ENCODE peak calls at places on chromosomes 11 and 22, in nine cellular contexts. One of them, this sample, is unnamed.

GRCh38 chr11:74449369-74449931 is 17.9 kb downstream of the KCNE3 start:
- DNase-seq in pancreas: no peak
- DNase-seq in colonic mucosa: peak; percentile 63
- DNase-seq in kidney: no peak
- DNase-seq in OCI-LY7: peak; percentile 78
- DNase-seq in AG04450: peak; percentile 55
- DNase-seq in upper lobe of left lung: no peak
- DNase-seq in neural crest cell: peak; percentile 26
- DNase-seq in H1: no peak
- DNase-seq in this sample: no peak

GRCh38 chr11:75033916-75034315 is 45.2 kb downstream of the NEU3 start:
- DNase-seq in colonic mucosa: no peak
- DNase-seq in OCI-LY7: no peak
- DNase-seq in pancreas: no peak
- DNase-seq in neural crest cell: no peak
- DNase-seq in AG04450: no peak
- DNase-seq in upper lobe of left lung: no peak
- DNase-seq in H1: peak; percentile 6
- DNase-seq in kidney: no peak
- DNase-seq in this sample: no peak

GRCh38 chr11:112884012-112884767 is 77.0 kb upstream of the NCAM1 start:
- DNase-seq in AG04450: no peak
- DNase-seq in OCI-LY7: no peak
- DNase-seq in upper lobe of left lung: no peak
- DNase-seq in H1: no peak
- DNase-seq in kidney: no peak
- DNase-seq in neural crest cell: no peak
- DNase-seq in pancreas: no peak
- DNase-seq in colonic mucosa: no peak
- DNase-seq in this sample: no peak

GRCh38 chr11:111733655-111734088 is 32.5 kb downstream of the PPP2R1B start:
- DNase-seq in H1: no peak
- DNase-seq in AG04450: no peak
- DNase-seq in colonic mucosa: no peak
- DNase-seq in kidney: peak; percentile 76
- DNase-seq in OCI-LY7: no peak
- DNase-seq in pancreas: no peak
- DNase-seq in upper lobe of left lung: peak; percentile 68
- DNase-seq in neural crest cell: no peak
- DNase-seq in this sample: no peak

GRCh38 chr11:1936781-1937615 is 10.1 kb upstream of the MRPL23 start:
- DNase-seq in kidney: peak; percentile 69
- DNase-seq in upper lobe of left lung: peak; percentile 78
- DNase-seq in colonic mucosa: no peak
- DNase-seq in pancreas: peak; percentile 49
- DNase-seq in OCI-LY7: no peak
- DNase-seq in H1: peak; percentile 49
- DNase-seq in AG04450: no peak
- DNase-seq in neural crest cell: no peak
- DNase-seq in this sample: peak; percentile 35

GRCh38 chr22:21082248-21082647 is 36.5 kb downstream of the LRRC74B start:
- DNase-seq in kidney: no peak
- DNase-seq in H1: no peak
- DNase-seq in neural crest cell: no peak
- DNase-seq in AG04450: no peak
- DNase-seq in OCI-LY7: no peak
- DNase-seq in upper lobe of left lung: no peak
- DNase-seq in colonic mucosa: no peak
- DNase-seq in pancreas: no peak
- DNase-seq in this sample: no peak

GRCh38 chr22:44206696-44207095 is 26.0 kb downstream of the PARVG start:
- DNase-seq in AG04450: no peak
- DNase-seq in colonic mucosa: no peak
- DNase-seq in kidney: no peak
- DNase-seq in upper lobe of left lung: no peak
- DNase-seq in neural crest cell: no peak
- DNase-seq in pancreas: peak; percentile 25
- DNase-seq in OCI-LY7: no peak
- DNase-seq in H1: no peak
- DNase-seq in this sample: no peak

GRCh38 chr11:110490886-110491285 is 61.1 kb downstream of the FDX1 start:
- DNase-seq in upper lobe of left lung: no peak
- DNase-seq in H1: no peak
- DNase-seq in colonic mucosa: no peak
- DNase-seq in OCI-LY7: no peak
- DNase-seq in neural crest cell: no peak
- DNase-seq in AG04450: no peak
- DNase-seq in kidney: no peak
- DNase-seq in pancreas: no peak
- DNase-seq in this sample: no peak

GRCh38 chr11:134020598-134020997 is 48.3 kb upstream of the JAM3 start:
- DNase-seq in H1: no peak
- DNase-seq in AG04450: no peak
- DNase-seq in upper lobe of left lung: no peak
- DNase-seq in OCI-LY7: no peak
- DNase-seq in colonic mucosa: no peak
- DNase-seq in kidney: no peak
- DNase-seq in pancreas: no peak
- DNase-seq in neural crest cell: no peak
- DNase-seq in this sample: no peak

GRCh38 chr11:76648929-76649328 is 21.6 kb downstream of the LRRC32 start:
- DNase-seq in colonic mucosa: no peak
- DNase-seq in pancreas: no peak
- DNase-seq in neural crest cell: no peak
- DNase-seq in kidney: no peak
- DNase-seq in OCI-LY7: no peak
- DNase-seq in AG04450: no peak
- DNase-seq in H1: no peak
- DNase-seq in upper lobe of left lung: no peak
- DNase-seq in this sample: no peak

GRCh38 chr11:97764193-97764592 is 1256.6 kb upstream of the CNTN5 start:
- DNase-seq in neural crest cell: no peak
- DNase-seq in colonic mucosa: no peak
- DNase-seq in kidney: no peak
- DNase-seq in H1: no peak
- DNase-seq in upper lobe of left lung: no peak
- DNase-seq in pancreas: no peak
- DNase-seq in AG04450: no peak
- DNase-seq in OCI-LY7: no peak
- DNase-seq in this sample: no peak

DNA sequence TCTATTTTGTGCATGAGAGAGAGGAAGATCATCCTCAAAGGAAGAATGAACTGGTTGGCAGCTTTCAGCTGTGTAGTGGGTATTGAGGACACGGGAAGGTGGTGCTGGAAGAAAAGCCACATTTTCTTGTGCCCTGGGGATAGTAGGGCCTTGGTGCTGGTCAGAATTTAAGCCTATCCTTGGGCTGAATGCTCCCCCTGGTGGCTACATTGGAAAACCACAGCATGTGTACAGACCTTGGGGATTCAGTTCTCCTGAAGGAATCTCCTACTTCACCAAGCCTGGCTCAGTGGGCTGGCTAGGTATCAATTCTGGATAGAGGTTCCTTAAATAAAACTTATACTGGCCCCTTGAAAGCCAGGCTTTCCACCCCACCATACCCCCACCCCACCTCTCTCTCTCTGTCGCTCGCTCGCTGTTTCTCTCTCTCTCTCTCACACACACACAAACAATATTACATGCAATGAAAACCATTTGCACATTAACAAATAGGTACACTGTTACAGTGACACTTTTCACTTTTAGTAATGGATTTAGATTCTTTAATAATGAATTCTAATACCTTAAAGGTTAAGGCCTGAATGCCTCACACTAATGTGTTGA is 2.8 kb upstream of the OR51M1 start:
- DNase-seq in pancreas: no peak
- DNase-seq in OCI-LY7: peak; percentile 61
- DNase-seq in AG04450: peak; percentile 55
- DNase-seq in H1: peak; percentile 70
- DNase-seq in upper lobe of left lung: no peak
- DNase-seq in neural crest cell: peak; percentile 56
- DNase-seq in colonic mucosa: peak; percentile 48
- DNase-seq in kidney: no peak
- DNase-seq in this sample: peak; percentile 41
- TF ChIP-seq CTCF in pancreas: peak; percentile 44
- TF ChIP-seq CTCF in OCI-LY7: peak; percentile 87
- TF ChIP-seq CTCF in AG04450: peak; percentile 93
- TF ChIP-seq CTCF in H1: peak; percentile 92
- TF ChIP-seq CTCF in upper lobe of left lung: peak; percentile 55
- TF ChIP-seq CTCF in neural crest cell: peak; percentile 85
- TF ChIP-seq CTCF in colonic mucosa: peak; percentile 48
- TF ChIP-seq CTCF in kidney: peak; percentile 77
- TF ChIP-seq CTCF in this sample: peak; percentile 76

GRCh38 chr11:73393479-73394415 is 17.5 kb downstream of the RELT start:
- DNase-seq in neural crest cell: peak; percentile 80
- DNase-seq in kidney: peak; percentile 87
- DNase-seq in upper lobe of left lung: no peak
- DNase-seq in pancreas: peak; percentile 85
- DNase-seq in AG04450: peak; percentile 59
- DNase-seq in OCI-LY7: peak; percentile 79
- DNase-seq in colonic mucosa: peak; percentile 73
- DNase-seq in H1: peak; percentile 89
- DNase-seq in this sample: peak; percentile 76
- TF ChIP-seq CTCF in neural crest cell: peak; percentile 82
- TF ChIP-seq CTCF in kidney: peak; percentile 82
- TF ChIP-seq CTCF in upper lobe of left lung: peak; percentile 86
- TF ChIP-seq CTCF in pancreas: peak; percentile 63
- TF ChIP-seq CTCF in AG04450: peak; percentile 91
- TF ChIP-seq CTCF in OCI-LY7: peak; percentile 88
- TF ChIP-seq CTCF in colonic mucosa: peak; percentile 65
- TF ChIP-seq CTCF in H1: peak; percentile 99
- TF ChIP-seq CTCF in this sample: peak; percentile 57

GRCh38 chr11:121033635-121034034 is 9.7 kb downstream of the TBCEL start:
- DNase-seq in pancreas: no peak
- DNase-seq in AG04450: no peak
- DNase-seq in upper lobe of left lung: no peak
- DNase-seq in kidney: no peak
- DNase-seq in colonic mucosa: no peak
- DNase-seq in OCI-LY7: no peak
- DNase-seq in H1: no peak
- DNase-seq in neural crest cell: no peak
- DNase-seq in this sample: no peak

GRCh38 chr11:121031167-121031566 is 7.3 kb downstream of the TBCEL start:
- DNase-seq in kidney: no peak
- DNase-seq in H1: no peak
- DNase-seq in colonic mucosa: no peak
- DNase-seq in neural crest cell: no peak
- DNase-seq in pancreas: no peak
- DNase-seq in OCI-LY7: no peak
- DNase-seq in upper lobe of left lung: no peak
- DNase-seq in AG04450: no peak
- DNase-seq in this sample: no peak

GRCh38 chr11:121029813-121030445 is 6.0 kb downstream of the TBCEL start:
- DNase-seq in colonic mucosa: no peak
- DNase-seq in kidney: no peak
- DNase-seq in OCI-LY7: no peak
- DNase-seq in AG04450: no peak
- DNase-seq in H1: no peak
- DNase-seq in pancreas: no peak
- DNase-seq in neural crest cell: no peak
- DNase-seq in upper lobe of left lung: no peak
- DNase-seq in this sample: no peak

GRCh38 chr11:121035169-121035755 is 11.4 kb downstream of the TBCEL start:
- DNase-seq in OCI-LY7: no peak
- DNase-seq in neural crest cell: no peak
- DNase-seq in upper lobe of left lung: no peak
- DNase-seq in AG04450: no peak
- DNase-seq in pancreas: no peak
- DNase-seq in H1: no peak
- DNase-seq in colonic mucosa: no peak
- DNase-seq in kidney: no peak
- DNase-seq in this sample: no peak

DNA sequence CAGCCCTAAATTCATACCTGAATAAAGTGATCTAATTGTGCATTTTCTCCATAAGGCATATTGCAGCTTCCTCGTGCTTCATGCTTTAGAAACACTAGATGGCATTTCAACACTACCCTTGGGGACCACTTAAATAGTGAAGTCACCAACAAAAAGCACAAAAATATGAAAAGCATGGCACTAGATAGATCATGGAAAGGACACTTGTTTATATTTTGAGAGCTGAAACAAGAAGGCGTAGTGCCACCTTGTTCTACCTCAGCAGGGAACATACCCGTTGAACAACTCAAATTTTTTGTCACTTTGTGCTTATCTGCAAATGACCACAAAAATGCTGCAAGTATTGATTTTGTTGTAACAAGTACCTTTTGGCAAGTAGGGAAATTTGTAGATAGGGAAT is 8.6 kb downstream of the TBCEL start:
- DNase-seq in kidney: no peak
- DNase-seq in neural crest cell: no peak
- DNase-seq in H1: no peak
- DNase-seq in pancreas: no peak
- DNase-seq in OCI-LY7: no peak
- DNase-seq in colonic mucosa: no peak
- DNase-seq in AG04450: no peak
- DNase-seq in upper lobe of left lung: no peak
- DNase-seq in this sample: no peak
- TF ChIP-seq CTCF in kidney: peak; percentile 7
- TF ChIP-seq CTCF in neural crest cell: no peak
- TF ChIP-seq CTCF in H1: peak; percentile 17
- TF ChIP-seq CTCF in pancreas: no peak
- TF ChIP-seq CTCF in OCI-LY7: peak; percentile 18
- TF ChIP-seq CTCF in colonic mucosa: no peak
- TF ChIP-seq CTCF in AG04450: no peak
- TF ChIP-seq CTCF in upper lobe of left lung: no peak
- TF ChIP-seq CTCF in this sample: no peak

GRCh38 chr22:19801340-19802000 is 40.9 kb downstream of the TBX1 start:
- DNase-seq in AG04450: no peak
- DNase-seq in kidney: peak; percentile 37
- DNase-seq in upper lobe of left lung: peak; percentile 59
- DNase-seq in H1: no peak
- DNase-seq in colonic mucosa: no peak
- DNase-seq in neural crest cell: no peak
- DNase-seq in pancreas: no peak
- DNase-seq in OCI-LY7: no peak
- DNase-seq in this sample: no peak

GRCh38 chr22:19802001-19802880 is 41.7 kb downstream of the TBX1 start:
- DNase-seq in upper lobe of left lung: peak; percentile 68
- DNase-seq in colonic mucosa: no peak
- DNase-seq in pancreas: peak; percentile 38
- DNase-seq in AG04450: no peak
- DNase-seq in neural crest cell: no peak
- DNase-seq in OCI-LY7: no peak
- DNase-seq in kidney: peak; percentile 57
- DNase-seq in H1: no peak
- DNase-seq in this sample: no peak

GRCh38 chr22:19799322-19800190 is 39.0 kb downstream of the TBX1 start:
- DNase-seq in AG04450: peak; percentile 77
- DNase-seq in kidney: peak; percentile 61
- DNase-seq in colonic mucosa: no peak
- DNase-seq in H1: no peak
- DNase-seq in OCI-LY7: no peak
- DNase-seq in upper lobe of left lung: peak; percentile 85
- DNase-seq in neural crest cell: no peak
- DNase-seq in pancreas: no peak
- DNase-seq in this sample: no peak

GRCh38 chr22:19800306-19800705 is 39.7 kb downstream of the TBX1 start:
- DNase-seq in upper lobe of left lung: no peak
- DNase-seq in kidney: peak; percentile 59
- DNase-seq in colonic mucosa: no peak
- DNase-seq in pancreas: no peak
- DNase-seq in OCI-LY7: no peak
- DNase-seq in neural crest cell: no peak
- DNase-seq in H1: no peak
- DNase-seq in AG04450: no peak
- DNase-seq in this sample: no peak

GRCh38 chr22:19800761-19801244 is 40.2 kb downstream of the TBX1 start:
- DNase-seq in neural crest cell: peak; percentile 20
- DNase-seq in kidney: peak; percentile 69
- DNase-seq in OCI-LY7: no peak
- DNase-seq in H1: no peak
- DNase-seq in AG04450: no peak
- DNase-seq in colonic mucosa: no peak
- DNase-seq in pancreas: no peak
- DNase-seq in upper lobe of left lung: peak; percentile 71
- DNase-seq in this sample: no peak
- TF ChIP-seq CTCF in neural crest cell: peak; percentile 29
- TF ChIP-seq CTCF in kidney: no peak
- TF ChIP-seq CTCF in OCI-LY7: no peak
- TF ChIP-seq CTCF in H1: peak; percentile 69
- TF ChIP-seq CTCF in AG04450: peak; percentile 51
- TF ChIP-seq CTCF in colonic mucosa: no peak
- TF ChIP-seq CTCF in pancreas: no peak
- TF ChIP-seq CTCF in upper lobe of left lung: no peak
- TF ChIP-seq CTCF in this sample: no peak

This sample was measured in mesothelial cell of epicardium.